ENCODE peak calls at places on chromosomes 1 and 21, in four cellular contexts. B, D, E and H are unnamed samples.
A peak's percentile ranks its signal among the peaks of the same experiment; 100 is the strongest.

GRCh38 chr1:159900086-159900680 is at the start of gene CFAP45:
- DNase-seq in B (peak; percentile 95), D (peak; percentile 79), E (no peak), H (no peak)

GRCh38 chr1:24369801-24370200 is 43.8 kb downstream of the STPG1 start:
- DNase-seq in B (no peak), D (no peak), E (no peak), H (no peak)

GRCh38 chr1:48692235-48692634 is 84.5 kb downstream of the BEND5 start:
- DNase-seq in B (no peak), D (no peak), E (no peak), H (no peak)

GRCh38 chr1:169915150-169915549 is 21.5 kb upstream of the SCYL3 start:
- DNase-seq in B (no peak), D (no peak), E (no peak), H (no peak)

GRCh38 chr1:2024887-2025286 is 5.7 kb downstream of the GABRD start:
- DNase-seq in B (no peak), D (no peak), E (no peak), H (no peak)

GRCh38 chr1:205493241-205494085 is 11.0 kb upstream of the CDK18 start:
- DNase-seq in B (no peak), D (no peak), E (peak; percentile 41), H (no peak)

GRCh38 chr1:245583575-245584330 is 429.0 kb downstream of the KIF26B start:
- DNase-seq in B (no peak), D (no peak), E (no peak), H (no peak)

GRCh38 chr1:5948681-5949005 is 43.6 kb downstream of the NPHP4 start:
- DNase-seq in B (no peak), D (no peak), E (no peak), H (no peak)

GRCh38 chr21:43207043-43207315 is 38.2 kb downstream of the CRYAA start:
- DNase-seq in B (no peak), D (no peak), E (no peak), H (no peak)

GRCh38 chr1:198631292-198631691 is 7.5 kb upstream of the PTPRC start:
- DNase-seq in B (no peak), D (no peak), E (no peak), H (no peak)

GRCh38 chr1:65896721-65897120 is 104.0 kb downstream of the PDE4B start:
- DNase-seq in B (no peak), D (no peak), E (no peak), H (no peak)

GRCh38 chr1:70083519-70083918 is 121.9 kb downstream of the LRRC40 start:
- DNase-seq in B (no peak), D (no peak), E (no peak), H (no peak)

GRCh38 chr1:21841852-21842466 is 29.9 kb downstream of the LDLRAD2 start:
- DNase-seq in B (no peak), D (no peak), E (no peak), H (no peak)

GRCh38 chr1:36542962-36543515 is 60.3 kb upstream of the CSF3R start:
- DNase-seq in B (peak; percentile 42), D (no peak), E (peak; percentile 15), H (no peak)

GRCh38 chr1:28322209-28322608 is 6.6 kb upstream of the MED18 start:
- DNase-seq in B (no peak), D (no peak), E (no peak), H (peak; percentile 48)

GRCh38 chr1:239977414-239977813 is 114.3 kb upstream of the FMN2 start:
- DNase-seq in B (no peak), D (no peak), E (no peak), H (no peak)

DNA sequence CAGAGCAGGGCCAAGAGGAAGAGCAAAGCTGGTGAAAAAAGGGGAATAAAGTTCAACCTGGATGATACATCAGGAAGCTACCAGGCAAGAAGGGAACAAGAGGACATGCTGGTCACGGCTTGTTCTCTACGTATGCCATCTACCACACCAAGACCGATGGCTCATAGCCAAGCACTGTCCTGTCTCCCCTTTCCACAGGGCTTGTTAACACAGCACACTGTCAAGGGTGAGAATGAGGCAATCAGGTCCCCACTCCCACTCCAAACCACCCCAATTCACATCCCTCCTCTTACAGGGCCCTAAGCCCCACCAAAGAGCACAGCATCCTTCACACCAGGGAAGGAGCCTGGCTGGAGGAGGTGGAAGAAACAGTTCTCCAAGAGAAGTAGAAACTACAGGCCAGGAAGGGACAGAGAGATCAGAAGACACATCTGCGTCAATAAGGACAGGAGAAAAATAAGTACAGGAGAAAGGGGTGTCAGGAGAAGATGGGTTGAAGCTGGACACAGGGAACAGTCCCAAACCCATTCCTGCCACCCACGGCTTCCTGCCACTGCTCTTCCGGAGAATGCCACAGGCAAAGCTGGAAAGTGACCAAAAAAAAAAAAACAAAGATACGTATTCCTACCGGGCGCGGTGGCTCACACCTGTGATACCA is 923 bp upstream of the SHC1 start:
- DNase-seq in B (no peak), D (no peak), E (no peak), H (no peak)
- H3K4me2 ChIP-seq in B (peak overlapping the region; percentile 82), D (peak overlapping the region; percentile 78), E (peak overlapping the region; percentile 100), H (peak overlapping the region; percentile 74)

GRCh38 chr1:86718786-86719185 is 14.4 kb downstream of the SH3GLB1 start:
- DNase-seq in B (no peak), D (no peak), E (no peak), H (no peak)
- TF ChIP-seq RAD21 in B (no peak), D (no peak), E (no peak), H (no peak)

DNA sequence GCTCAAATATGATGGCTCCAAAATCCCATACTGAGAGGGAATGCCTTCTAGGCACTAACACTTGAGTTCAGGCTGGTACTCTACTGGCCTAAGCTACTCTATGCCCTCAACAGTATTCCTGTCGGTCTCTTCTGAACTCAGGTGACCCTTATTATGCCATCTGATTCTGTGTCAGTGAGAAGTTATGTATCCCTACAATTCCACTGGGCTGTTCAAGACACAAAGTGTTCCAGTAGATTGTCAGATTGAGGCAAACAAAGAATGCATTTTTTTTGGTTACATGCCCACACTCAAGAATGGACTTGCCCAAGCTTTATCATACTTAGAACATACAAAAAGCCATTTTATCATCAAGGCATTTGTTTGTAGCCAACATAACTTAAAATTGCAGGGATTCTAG is 553.8 kb upstream of the PRMT6 start:
- DNase-seq in B (no peak), D (no peak), E (no peak), H (no peak)
- TF ChIP-seq CREB1 in B (no peak), D (no peak), E (no peak), H (no peak)

GRCh38 chr1:26125382-26125781 is 13.8 kb downstream of the PDIK1L start:
- DNase-seq in B (no peak), D (no peak), E (no peak), H (no peak)

GRCh38 chr1:26127235-26128163 is 15.9 kb downstream of the PDIK1L start:
- DNase-seq in B (no peak), D (peak; percentile 33), E (no peak), H (no peak)

GRCh38 chr1:26124433-26125318 is 13.1 kb downstream of the PDIK1L start:
- DNase-seq in B (no peak), D (no peak), E (no peak), H (no peak)

GRCh38 chr1:26125946-26126320 is 14.3 kb downstream of the PDIK1L start:
- DNase-seq in B (no peak), D (no peak), E (no peak), H (no peak)

DNA sequence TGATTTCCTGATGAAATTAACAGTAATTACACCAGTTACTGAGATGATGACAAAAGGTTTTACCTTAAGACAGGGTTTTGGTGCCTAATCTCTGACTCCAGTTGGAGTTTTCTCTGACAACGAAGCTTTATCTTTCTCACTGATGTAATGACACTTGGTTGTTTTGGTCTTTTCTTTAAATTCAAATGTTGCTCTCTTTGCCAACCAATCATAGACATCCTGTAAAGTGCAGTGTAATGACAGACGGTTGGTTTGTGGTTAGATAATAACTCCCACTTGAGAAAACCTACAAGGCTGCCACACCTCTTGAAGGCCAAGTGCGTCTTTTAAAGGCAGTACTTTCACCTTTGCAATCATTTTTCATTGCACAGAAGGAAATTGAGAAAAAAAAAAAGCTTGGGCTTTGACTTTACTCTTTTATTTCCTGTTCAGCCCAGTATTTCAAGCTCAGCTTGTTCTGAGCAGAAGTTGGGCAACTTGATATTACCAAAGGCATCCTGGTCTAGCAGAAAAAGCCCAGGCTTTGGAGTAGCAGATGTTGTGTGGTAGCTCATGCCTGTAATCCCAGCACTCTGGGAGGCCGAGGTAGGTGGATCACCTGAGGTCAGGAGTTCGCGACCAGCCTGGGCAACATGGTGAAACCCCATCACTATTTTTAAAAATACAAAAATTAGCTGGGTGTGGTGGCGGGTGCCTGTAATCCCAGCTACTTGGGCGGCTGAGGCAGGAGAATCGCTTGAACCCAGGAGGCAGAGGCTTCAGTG is 14.9 kb downstream of the PDIK1L start:
- DNase-seq in B (peak; percentile 92), D (peak; percentile 26), E (no peak), H (no peak)
- H3K4me2 ChIP-seq in B (peak overlapping the region; percentile 93), D (no peak overlapping the region), E (no peak overlapping the region), H (peak overlapping the region; percentile 15)

DNA sequence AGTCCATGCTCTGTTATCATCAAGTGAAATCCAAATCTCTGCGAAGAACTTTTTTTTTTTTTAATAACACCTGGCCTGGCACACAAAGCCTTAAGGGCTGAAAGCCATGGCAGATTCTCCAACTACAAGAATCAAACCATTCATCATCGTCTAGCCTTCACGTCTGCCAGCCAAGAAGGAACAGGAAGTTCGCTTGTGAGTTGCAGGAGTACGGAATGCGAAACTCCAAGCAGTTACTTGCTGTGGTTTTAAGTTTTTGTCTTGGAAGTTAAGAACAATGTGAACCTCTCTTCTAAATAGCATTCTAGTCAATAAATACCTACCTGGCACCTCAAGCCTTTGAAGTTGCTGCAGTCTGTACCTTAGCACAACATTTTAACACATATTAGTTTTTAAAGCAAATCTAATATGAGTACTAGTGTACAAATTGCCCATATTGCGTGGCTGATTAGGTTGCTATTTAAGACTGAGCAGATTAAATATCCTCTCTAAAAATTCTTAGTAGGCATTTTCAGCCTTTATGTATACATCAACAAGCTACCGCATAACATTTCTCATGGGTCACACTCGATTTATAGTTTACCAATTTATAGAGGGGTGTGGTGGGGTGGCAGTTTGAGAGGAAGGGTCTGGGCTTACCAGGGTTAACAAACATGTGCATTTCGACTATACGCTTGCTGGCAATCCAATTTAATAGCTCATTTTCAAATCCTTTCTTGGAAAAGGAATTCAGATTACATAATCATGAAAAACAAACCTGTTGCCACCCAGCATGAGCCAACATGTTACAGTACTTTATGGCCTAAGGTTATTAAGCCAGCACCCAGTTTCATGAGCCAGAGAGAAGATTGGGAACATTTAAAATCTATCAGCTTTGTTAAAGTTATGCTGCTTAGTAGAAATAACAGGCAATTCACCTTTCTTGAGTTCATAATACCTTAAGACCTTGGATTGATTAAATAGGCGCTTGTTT is 22.3 kb upstream of the PTPN14 start:
- DNase-seq in B (no peak), D (no peak), E (no peak), H (no peak)
- TF ChIP-seq RAD21 in B (no peak), D (no peak), E (no peak), H (no peak)